ENCODE peak calls at places on chromosomes 4 and X, in eight cellular contexts. X is H1; M is cardiac septum; I is M059J; W is HCEC 1CT; O is stimulated activated naive B cell treated with anti-CD40 and anti-IgM and Interleukin-4, amounts not matched to agents 10 μg/mL and 1 μg/mL and 100 μg/mL, for 72 hours; Q is C1 segment of cervical spinal cord; R is cardiac fibroblast. S is an unnamed sample.

GRCh38 chr4:1960170-1960825 is 48.5 kb downstream of the NELFA start:
- DNase-seq in X (no peak), M (no peak), I (no peak), W (no peak), O (no peak), Q (no peak), R (peak; percentile 47), S (no peak)

GRCh38 chr4:8310306-8310705 is 40.8 kb downstream of the HTRA3 start:
- DNase-seq in X (no peak), M (peak; percentile 55), I (no peak), W (no peak), O (no peak), Q (no peak), R (no peak), S (no peak)

GRCh38 chr4:7892212-7893019 is 47.2 kb downstream of the AFAP1 start:
- DNase-seq in X (no peak), M (no peak), I (peak; percentile 93), W (peak; percentile 92), O (no peak), Q (no peak), R (peak; percentile 80), S (no peak)

GRCh38 chr4:77073106-77073858 is 2.5 kb downstream of the CCNI start:
- DNase-seq in X (no peak), M (no peak), I (peak; percentile 9), W (peak; percentile 10), O (no peak), Q (no peak), R (peak; percentile 52), S (no peak)

GRCh38 chr4:36053931-36054330 is 190.4 kb downstream of the ARAP2 start:
- DNase-seq in X (no peak), M (no peak), I (peak; percentile 33), W (no peak), O (no peak), Q (no peak), R (peak; percentile 1), S (no peak)

GRCh38 chr4:49044270-49044669 is 58.2 kb downstream of the CWH43 start:
- DNase-seq in X (no peak), M (no peak), I (no peak), W (no peak), O (no peak), Q (no peak), R (no peak), S (no peak)

GRCh38 chr4:152697284-152698011 is 17.7 kb upstream of the TMEM154 start:
- DNase-seq in X (no peak), M (no peak), I (no peak), W (no peak), O (no peak), Q (no peak), R (no peak), S (no peak)

GRCh38 chr4:27006247-27006603 is 145.6 kb downstream of the STIM2 start:
- DNase-seq in X (no peak), M (no peak), I (no peak), W (peak; percentile 35), O (no peak), Q (no peak), R (peak; percentile 23), S (no peak)

GRCh38 chr4:61520688-61521160 is 320.6 kb downstream of the ADGRL3 start:
- DNase-seq in X (no peak), M (no peak), I (no peak), W (no peak), O (no peak), Q (no peak), R (peak; percentile 36), S (no peak)

GRCh38 chr4:78606035-78606434 is 54.5 kb downstream of the ANXA3 start:
- DNase-seq in X (no peak), M (no peak), I (no peak), W (no peak), O (no peak), Q (no peak), R (no peak), S (no peak)

GRCh38 chrX:139932077-139932900 is 564 bp downstream of the ATP11C start:
- DNase-seq in X (no peak), M (peak; percentile 76), I (peak; percentile 59), W (peak; percentile 34), O (peak; percentile 23), Q (peak; percentile 18), R (peak; percentile 49), S (peak; percentile 74)

GRCh38 chrX:86946569-86946968 is 571.0 kb upstream of the KLHL4 start:
- DNase-seq in X (no peak), M (no peak), I (peak; percentile 15), W (no peak), O (no peak), Q (no peak), R (peak; percentile 11), S (no peak)

GRCh38 chrX:96407501-96407900 is 277.1 kb upstream of the DIAPH2 start:
- DNase-seq in X (no peak), M (no peak), I (peak; percentile 46), W (peak; percentile 74), O (no peak), Q (no peak), R (peak; percentile 76), S (no peak)

GRCh38 chrX:40465735-40466551 is 114.8 kb upstream of the ATP6AP2 start:
- DNase-seq in X (no peak), M (no peak), I (no peak), W (no peak), O (no peak), Q (no peak), R (peak; percentile 29), S (no peak)

GRCh38 chr4:26522478-26522877 is 32.2 kb upstream of the CCKAR start:
- DNase-seq in X (no peak), M (no peak), I (peak; percentile 85), W (peak; percentile 16), O (no peak), Q (no peak), R (peak; percentile 2), S (no peak)

GRCh38 chrX:2767631-2768455 is 16.0 kb downstream of the XG start:
- DNase-seq in X (no peak), M (no peak), I (peak; percentile 21), W (no peak), O (no peak), Q (peak; percentile 1), R (peak; percentile 49), S (peak; percentile 89)

GRCh38 chrX:107718156-107718621 is 57.4 kb downstream of the TSC22D3 start:
- DNase-seq in X (peak; percentile 71), M (peak; percentile 76), I (peak; percentile 78), W (peak; percentile 64), O (no peak), Q (peak; percentile 7), R (peak; percentile 89), S (peak; percentile 88)

GRCh38 chrX:69133561-69134542 is 31.4 kb downstream of the PJA1 start:
- DNase-seq in X (peak; percentile 49), M (no peak), I (peak; percentile 76), W (peak; percentile 54), O (no peak), Q (no peak), R (peak; percentile 77), S (no peak)

GRCh38 chrX:24525455-24525854 is 60.4 kb downstream of the PDK3 start:
- DNase-seq in X (no peak), M (no peak), I (no peak), W (no peak), O (no peak), Q (no peak), R (no peak), S (no peak)

GRCh38 chr4:184417802-184418511 is 56.4 kb downstream of the IRF2 start:
- DNase-seq in X (no peak), M (no peak), I (peak; percentile 92), W (peak; percentile 79), O (no peak), Q (no peak), R (peak; percentile 55), S (no peak)

GRCh38 chr4:6855692-6856297 is 53.8 kb upstream of the TBC1D14 start:
- DNase-seq in X (no peak), M (no peak), I (peak; percentile 63), W (peak; percentile 71), O (peak; percentile 16), Q (no peak), R (peak; percentile 66), S (no peak)

GRCh38 chrX:153981231-153981630 is 8.7 kb downstream of the TMEM187 start:
- DNase-seq in X (no peak), M (no peak), I (no peak), W (no peak), O (no peak), Q (no peak), R (no peak), S (no peak)

GRCh38 chrX:15269618-15270521 is at the start of gene ASB9:
- DNase-seq in X (peak; percentile 39), M (no peak), I (peak; percentile 94), W (peak; percentile 1), O (no peak), Q (no peak), R (peak; percentile 51), S (peak; percentile 67)

GRCh38 chr4:158630893-158631292 is 40.8 kb downstream of the C4orf46 start:
- DNase-seq in X (no peak), M (no peak), I (peak; percentile 81), W (no peak), O (no peak), Q (no peak), R (peak; percentile 66), S (no peak)

GRCh38 chr4:7023901-7024300 is 19.3 kb upstream of the TADA2B start:
- DNase-seq in X (no peak), M (no peak), I (no peak), W (no peak), O (no peak), Q (no peak), R (no peak), S (no peak)

GRCh38 chr4:10333942-10334341 is 123.3 kb downstream of the ZNF518B start:
- DNase-seq in X (peak; percentile 51), M (no peak), I (peak; percentile 36), W (no peak), O (no peak), Q (no peak), R (no peak), S (no peak)

GRCh38 chrX:39372126-39372525 is 570.9 kb downstream of the MID1IP1 start:
- DNase-seq in X (no peak), M (no peak), I (no peak), W (no peak), O (no peak), Q (no peak), R (no peak), S (no peak)

GRCh38 chrX:15512401-15512965 is 11.9 kb downstream of the BMX start:
- DNase-seq in X (no peak), M (no peak), I (peak; percentile 54), W (peak; percentile 27), O (no peak), Q (no peak), R (no peak), S (no peak)